ENCODE peak calls at places on chromosome 3, in eight cellular contexts. R, O, F, T, V, X, A and B are unnamed samples.

GRCh38 chr3:52172262-52172757 is 18.1 kb upstream of the POC1A start:
- DNase-seq in R (no peak), O (no peak), F (no peak), T (no peak), V (no peak), X (no peak), A (no peak), B (no peak)

GRCh38 chr3:186414735-186415419 is 52.8 kb upstream of the DGKG start:
- DNase-seq in R (peak), O (peak), F (no peak), T (peak), V (peak), X (no peak), A (peak), B (peak)

GRCh38 chr3:189664311-189664710 is 33.1 kb downstream of the TP63 start:
- DNase-seq in R (peak), O (peak), F (peak), T (peak), V (no peak), X (no peak), A (peak), B (peak)

GRCh38 chr3:66656608-66657007 is 155.8 kb upstream of the LRIG1 start:
- DNase-seq in R (no peak), O (no peak), F (no peak), T (no peak), V (no peak), X (no peak), A (no peak), B (no peak)

GRCh38 chr3:122458992-122459391 is 43.1 kb upstream of the WDR5B start:
- DNase-seq in R (peak), O (peak), F (no peak), T (peak), V (no peak), X (no peak), A (peak), B (peak)

GRCh38 chr3:139121513-139122220 is 77.0 kb upstream of the PRR23C start:
- DNase-seq in R (peak), O (peak), F (no peak), T (peak), V (peak), X (no peak), A (peak), B (no peak)

GRCh38 chr3:161474139-161474538 is 22.5 kb upstream of the OTOL1 start:
- DNase-seq in R (no peak), O (no peak), F (no peak), T (no peak), V (no peak), X (no peak), A (no peak), B (no peak)

GRCh38 chr3:112111785-112112402 is 21.2 kb downstream of the GCSAM start:
- DNase-seq in R (peak), O (peak), F (no peak), T (peak), V (no peak), X (no peak), A (peak), B (peak)

GRCh38 chr3:66393486-66394260 is 107.1 kb downstream of the LRIG1 start:
- DNase-seq in R (peak), O (no peak), F (no peak), T (no peak), V (peak), X (no peak), A (peak), B (peak)

GRCh38 chr3:126287536-126288181 is 69.5 kb downstream of the KLF15 start:
- DNase-seq in R (peak), O (peak), F (peak), T (no peak), V (peak), X (peak), A (peak), B (peak)

GRCh38 chr3:21142949-21143348 is 608.1 kb downstream of the ZNF385D start:
- DNase-seq in R (no peak), O (no peak), F (no peak), T (no peak), V (no peak), X (no peak), A (no peak), B (no peak)

DNA sequence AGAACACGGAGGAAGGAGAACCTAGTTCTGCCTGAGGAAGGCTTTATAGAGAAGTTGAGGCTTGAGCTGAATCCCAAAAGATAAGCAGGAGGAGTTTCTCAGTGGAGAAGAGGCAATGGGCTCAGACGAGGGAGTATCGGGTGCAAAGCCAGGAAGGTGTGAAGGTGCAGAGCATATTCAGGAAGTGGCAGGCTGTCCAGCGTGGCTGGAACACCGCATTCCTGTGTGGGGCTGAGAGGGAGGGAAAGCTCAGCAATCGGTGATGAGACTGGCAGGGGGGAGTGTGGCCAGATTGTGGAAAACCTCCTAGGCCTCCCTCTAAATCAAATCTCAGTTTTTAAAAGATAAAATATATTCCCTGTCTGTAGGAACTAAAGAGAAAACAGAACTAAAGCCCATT is 63.0 kb downstream of the ARHGAP31 start:
- DNase-seq in R (no peak), O (no peak), F (no peak), T (no peak), V (no peak), X (no peak), A (no peak), B (peak)
- H3K4me3 ChIP-seq in R (no peak), O (no peak), F (no peak), T (no peak), V (peak), X (peak), A (no peak), B (no peak)

GRCh38 chr3:116702370-116702769 is 7.2 kb upstream of the TUSC7 start:
- DNase-seq in R (no peak), O (no peak), F (no peak), T (no peak), V (no peak), X (no peak), A (no peak), B (no peak)

GRCh38 chr3:116709479-116709878 is at the start of gene TUSC7:
- DNase-seq in R (no peak), O (no peak), F (no peak), T (no peak), V (no peak), X (no peak), A (no peak), B (no peak)

GRCh38 chr3:116707531-116707930 is 2.0 kb upstream of the TUSC7 start:
- DNase-seq in R (no peak), O (no peak), F (no peak), T (no peak), V (no peak), X (no peak), A (no peak), B (no peak)
- H3K4me3 ChIP-seq in R (no peak), O (no peak), F (no peak), T (no peak), V (no peak), X (no peak), A (no peak), B (no peak)

GRCh38 chr3:147422934-147423599 is 13.9 kb downstream of the ZIC1 start:
- DNase-seq in R (no peak), O (no peak), F (no peak), T (no peak), V (no peak), X (no peak), A (no peak), B (no peak)
- H3K4me3 ChIP-seq in R (no peak), O (no peak), F (no peak), T (no peak), V (no peak), X (no peak), A (no peak), B (no peak)

DNA sequence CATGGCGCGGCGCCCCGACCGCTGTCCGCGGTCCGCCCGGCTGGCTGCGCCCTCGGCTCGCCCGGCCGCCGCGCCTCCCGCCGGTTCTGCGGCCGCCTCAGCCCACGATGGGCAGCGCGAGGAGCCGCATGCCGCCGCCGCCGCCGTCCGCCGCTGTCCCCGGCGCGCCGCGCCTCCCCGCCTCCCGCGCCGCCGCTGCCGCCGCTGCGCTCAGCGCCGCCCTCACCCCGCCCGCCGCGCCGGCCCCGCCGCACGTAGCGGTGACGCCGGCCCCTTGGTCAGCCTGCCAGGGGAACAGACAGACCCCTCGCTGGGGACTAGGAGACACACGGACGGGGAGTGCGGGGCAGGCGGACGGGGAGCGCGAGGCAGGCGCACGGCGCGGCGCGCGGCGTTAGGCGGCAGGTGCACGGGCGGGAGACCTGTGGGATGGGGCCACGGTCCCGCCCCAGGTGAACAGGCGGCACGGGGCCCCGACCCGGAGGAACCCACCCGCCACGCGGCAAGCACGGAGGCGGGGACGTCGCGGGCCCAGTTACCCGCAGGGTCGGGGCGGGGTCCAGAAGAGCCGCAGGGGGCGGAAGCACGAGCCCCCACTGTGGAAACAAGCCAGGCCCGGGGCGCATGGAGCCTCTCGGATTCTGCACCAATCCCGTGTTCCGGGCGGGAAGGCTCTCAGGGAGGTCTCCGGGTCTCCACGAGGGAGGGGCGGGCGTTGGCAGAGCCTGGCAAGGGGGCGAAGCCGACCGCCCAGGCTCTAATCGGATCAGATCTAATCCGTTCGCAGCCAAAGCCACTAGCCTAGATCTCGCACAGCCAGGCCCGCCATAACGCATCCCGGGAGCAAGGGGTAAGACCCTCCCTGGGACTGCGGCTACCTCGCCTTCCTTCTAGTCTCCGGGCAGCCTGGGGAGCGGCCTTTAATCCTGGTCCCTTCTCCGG is at the start of gene CSPG5:
- DNase-seq in R (no peak), O (peak), F (no peak), T (no peak), V (no peak), X (no peak), A (no peak), B (no peak)
- H3K4me3 ChIP-seq in R (peak), O (peak), F (peak), T (peak), V (peak), X (peak), A (peak), B (peak)

GRCh38 chr3:46692566-46692983 is 904 bp downstream of the ALS2CL start:
- DNase-seq in R (no peak), O (no peak), F (peak), T (peak), V (peak), X (no peak), A (no peak), B (no peak)

GRCh38 chr3:46695177-46695961 is 1.9 kb upstream of the ALS2CL start:
- DNase-seq in R (no peak), O (no peak), F (peak), T (peak), V (peak), X (no peak), A (no peak), B (peak)

GRCh38 chr3:46693038-46693896 is at the start of gene ALS2CL:
- DNase-seq in R (no peak), O (peak), F (peak), T (peak), V (peak), X (no peak), A (no peak), B (peak)

GRCh38 chr3:46694520-46694919 is 1.0 kb upstream of the ALS2CL start:
- DNase-seq in R (no peak), O (no peak), F (no peak), T (no peak), V (no peak), X (no peak), A (no peak), B (no peak)

GRCh38 chr3:46693897-46694235 is 387 bp upstream of the ALS2CL start:
- DNase-seq in R (no peak), O (peak), F (peak), T (no peak), V (no peak), X (no peak), A (no peak), B (no peak)
- H3K4me3 ChIP-seq in R (peak), O (peak), F (peak), T (peak), V (peak), X (peak), A (peak), B (peak)

GRCh38 chr3:16998236-16998923 is 113.6 kb downstream of the PLCL2 start:
- DNase-seq in R (no peak), O (no peak), F (no peak), T (no peak), V (no peak), X (no peak), A (peak), B (peak)

GRCh38 chr3:16999871-17000270 is 115.1 kb downstream of the PLCL2 start:
- DNase-seq in R (no peak), O (no peak), F (no peak), T (no peak), V (no peak), X (no peak), A (no peak), B (no peak)

GRCh38 chr3:17006143-17006839 is 121.5 kb downstream of the PLCL2 start:
- DNase-seq in R (no peak), O (peak), F (no peak), T (no peak), V (no peak), X (no peak), A (no peak), B (peak)

DNA sequence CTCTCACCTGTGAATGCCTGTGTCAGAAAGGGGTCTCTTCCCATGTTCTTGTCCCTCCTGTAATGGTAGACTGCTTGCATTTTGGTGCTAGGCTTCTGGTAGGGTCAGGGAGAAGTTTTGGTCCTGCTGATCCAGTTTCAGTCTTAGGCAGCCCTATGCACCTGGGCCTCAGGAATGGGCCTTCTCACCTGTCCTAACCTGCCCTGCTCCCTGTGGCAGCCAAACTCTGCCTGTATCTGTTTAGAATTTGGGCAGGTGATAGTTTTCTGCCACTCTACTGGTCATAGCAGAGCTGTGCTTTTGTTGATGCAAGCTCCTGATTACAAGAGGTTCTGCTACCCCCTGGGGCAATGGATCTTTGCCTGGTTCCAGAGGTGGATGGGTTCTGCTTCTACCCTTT is 118.7 kb downstream of the PLCL2 start:
- DNase-seq in R (no peak), O (no peak), F (no peak), T (no peak), V (no peak), X (no peak), A (no peak), B (no peak)
- H3K4me3 ChIP-seq in R (no peak), O (no peak), F (no peak), T (no peak), V (no peak), X (no peak), A (no peak), B (no peak)

GRCh38 chr3:86225461-86225860 is 765.5 kb downstream of the VGLL3 start:
- DNase-seq in R (no peak), O (no peak), F (no peak), T (peak), V (no peak), X (no peak), A (no peak), B (no peak)

GRCh38 chr3:86230765-86231164 is 760.2 kb downstream of the VGLL3 start:
- DNase-seq in R (no peak), O (no peak), F (no peak), T (no peak), V (no peak), X (no peak), A (no peak), B (no peak)

GRCh38 chr3:86229775-86230094 is 761.2 kb downstream of the VGLL3 start:
- DNase-seq in R (no peak), O (no peak), F (no peak), T (no peak), V (no peak), X (no peak), A (no peak), B (no peak)

GRCh38 chr3:86228106-86228505 is 762.8 kb downstream of the VGLL3 start:
- DNase-seq in R (no peak), O (no peak), F (no peak), T (no peak), V (no peak), X (no peak), A (no peak), B (no peak)

DNA sequence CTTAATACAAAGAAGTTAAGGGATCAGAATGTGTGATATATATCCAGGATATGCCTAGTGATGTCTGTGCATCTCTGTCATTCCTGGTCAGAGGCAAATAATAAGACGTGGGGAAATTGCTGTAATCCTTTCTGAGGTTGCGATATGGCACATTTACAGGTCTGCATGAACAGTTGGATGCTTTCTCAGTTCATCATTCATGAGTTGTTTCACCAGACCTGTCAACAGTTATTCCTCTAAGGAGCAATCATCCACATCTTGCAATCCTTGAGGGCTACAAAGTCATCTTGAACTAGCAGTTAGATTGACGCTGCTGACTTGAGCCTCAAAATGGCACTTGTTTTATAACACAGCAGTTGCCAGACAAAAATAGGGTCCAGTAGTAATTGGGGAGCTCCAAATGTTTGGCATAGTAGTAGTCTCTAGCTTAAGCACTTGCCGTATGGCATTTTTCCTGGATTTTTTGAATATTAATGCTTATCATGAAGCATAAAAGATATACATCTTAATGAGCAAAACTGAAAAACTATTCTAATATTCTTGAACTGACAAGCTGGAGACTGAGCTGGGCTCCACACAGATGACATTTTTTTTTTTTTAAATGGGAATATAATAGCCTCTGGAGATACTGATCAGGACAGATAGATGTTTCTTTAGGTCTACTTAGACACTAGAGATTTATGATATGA is 761.7 kb downstream of the VGLL3 start:
- DNase-seq in R (no peak), O (no peak), F (no peak), T (peak), V (no peak), X (no peak), A (no peak), B (no peak)
- H3K4me3 ChIP-seq in R (no peak), O (no peak), F (no peak), T (no peak), V (no peak), X (no peak), A (no peak), B (no peak)

GRCh38 chr3:156290917-156291268 is 170.5 kb downstream of the KCNAB1 start:
- DNase-seq in R (no peak), O (peak), F (no peak), T (no peak), V (no peak), X (no peak), A (no peak), B (no peak)
- H3K4me3 ChIP-seq in R (peak), O (no peak), F (peak), T (no peak), V (peak), X (peak), A (peak), B (peak)